ENCODE peak calls at places on chromosomes 16 and 17, in five cellular contexts. One of them, this sample, is unnamed.

GRCh38 chr17:82551779-82552457 is 32.4 kb downstream of the FOXK2 start:
- DNase-seq in neural progenitor cell: peak
- DNase-seq in non-pigmented ciliary epithelial cell: no peak
- DNase-seq in heart left ventricle: peak
- DNase-seq in CD8-positive, alpha-beta T cell: peak
- DNase-seq in this sample: peak

GRCh38 chr17:350706-351435 is 1.7 kb downstream of the RPH3AL start:
- DNase-seq in heart left ventricle: peak
- DNase-seq in non-pigmented ciliary epithelial cell: no peak
- DNase-seq in CD8-positive, alpha-beta T cell: no peak
- DNase-seq in neural progenitor cell: no peak
- DNase-seq in this sample: peak

GRCh38 chr17:62098623-62099231 is 33.6 kb upstream of the MED13 start:
- DNase-seq in neural progenitor cell: no peak
- DNase-seq in non-pigmented ciliary epithelial cell: no peak
- DNase-seq in CD8-positive, alpha-beta T cell: no peak
- DNase-seq in heart left ventricle: no peak
- DNase-seq in this sample: no peak

GRCh38 chr16:54370653-54371052 is 84.1 kb upstream of the IRX3 start:
- DNase-seq in heart left ventricle: no peak
- DNase-seq in neural progenitor cell: peak
- DNase-seq in non-pigmented ciliary epithelial cell: no peak
- DNase-seq in CD8-positive, alpha-beta T cell: no peak
- DNase-seq in this sample: peak

GRCh38 chr17:802901-803881 is 21.0 kb downstream of the MRM3 start:
- DNase-seq in CD8-positive, alpha-beta T cell: no peak
- DNase-seq in non-pigmented ciliary epithelial cell: no peak
- DNase-seq in neural progenitor cell: no peak
- DNase-seq in heart left ventricle: no peak
- DNase-seq in this sample: no peak

GRCh38 chr16:88570691-88571092 is 489 bp downstream of the ZC3H18 start:
- DNase-seq in non-pigmented ciliary epithelial cell: no peak
- DNase-seq in neural progenitor cell: peak
- DNase-seq in CD8-positive, alpha-beta T cell: peak
- DNase-seq in heart left ventricle: peak
- DNase-seq in this sample: peak

GRCh38 chr16:69150146-69150865 is 17.9 kb downstream of the UTP4 start:
- DNase-seq in heart left ventricle: no peak
- DNase-seq in neural progenitor cell: peak
- DNase-seq in CD8-positive, alpha-beta T cell: no peak
- DNase-seq in non-pigmented ciliary epithelial cell: no peak
- DNase-seq in this sample: peak

GRCh38 chr16:29811896-29812665 is at the start of gene PRRT2:
- DNase-seq in neural progenitor cell: peak
- DNase-seq in CD8-positive, alpha-beta T cell: peak
- DNase-seq in non-pigmented ciliary epithelial cell: no peak
- DNase-seq in heart left ventricle: peak
- DNase-seq in this sample: peak

GRCh38 chr16:23500866-23501234 is 9.4 kb downstream of the GGA2 start:
- DNase-seq in CD8-positive, alpha-beta T cell: no peak
- DNase-seq in neural progenitor cell: no peak
- DNase-seq in non-pigmented ciliary epithelial cell: no peak
- DNase-seq in heart left ventricle: no peak
- DNase-seq in this sample: no peak

GRCh38 chr16:5502944-5503343 is 405.3 kb upstream of the EEF2KMT start:
- DNase-seq in CD8-positive, alpha-beta T cell: no peak
- DNase-seq in heart left ventricle: no peak
- DNase-seq in neural progenitor cell: no peak
- DNase-seq in non-pigmented ciliary epithelial cell: no peak
- DNase-seq in this sample: no peak

GRCh38 chr17:78329263-78330059 is 30.4 kb downstream of the SOCS3 start:
- DNase-seq in neural progenitor cell: no peak
- DNase-seq in non-pigmented ciliary epithelial cell: no peak
- DNase-seq in heart left ventricle: peak
- DNase-seq in CD8-positive, alpha-beta T cell: peak
- DNase-seq in this sample: peak

GRCh38 chr17:80720624-80721577 is 176.3 kb downstream of the RPTOR start:
- DNase-seq in CD8-positive, alpha-beta T cell: peak
- DNase-seq in heart left ventricle: no peak
- DNase-seq in neural progenitor cell: no peak
- DNase-seq in non-pigmented ciliary epithelial cell: peak
- DNase-seq in this sample: peak

GRCh38 chr16:75003931-75004330 is 5.1 kb downstream of the ZNRF1 start:
- DNase-seq in neural progenitor cell: no peak
- DNase-seq in heart left ventricle: no peak
- DNase-seq in non-pigmented ciliary epithelial cell: no peak
- DNase-seq in CD8-positive, alpha-beta T cell: no peak
- DNase-seq in this sample: no peak